ENCODE peak calls at places on chromosomes 11 and 22, in six cellular contexts. F is HEK293T; V is activated CD4-positive, alpha-beta T cell treated with anti-CD3 and anti-CD28 coated beads, Interleukin-2, amount 10 ng/mL, durations not matched to agents 7 days and 5 days; P is T47D; S is stimulated activated CD4-positive, alpha-beta T cell treated with anti-CD3 and anti-CD28 coated beads, Interleukin-4, amount 100 ng/mL, for 48 hours; G is left ventricle myocardium inferior. X is an unnamed sample.

GRCh38 chr11:35765211-35765610 is 102.6 kb downstream of the TRIM44 start:
- DNase-seq in F (no peak), V (no peak), P (no peak), S (no peak), G (no peak), X (no peak)

GRCh38 chr22:48713266-48714205 is 1114.1 kb downstream of the BRD1 start:
- DNase-seq in F (no peak), V (no peak), P (no peak), S (no peak), G (peak; percentile 6), X (no peak)

GRCh38 chr22:37674951-37675929 is at the start of gene LGALS1:
- DNase-seq in F (peak; percentile 74), V (peak; percentile 79), P (peak; percentile 65), S (peak; percentile 55), G (peak; percentile 98), X (peak; percentile 97)

GRCh38 chr11:15805726-15806125 is 550.6 kb downstream of the SOX6 start:
- DNase-seq in F (no peak), V (no peak), P (no peak), S (no peak), G (no peak), X (no peak)

GRCh38 chr22:45585437-45585755 is 82.7 kb downstream of the FBLN1 start:
- DNase-seq in F (no peak), V (no peak), P (no peak), S (no peak), G (no peak), X (no peak)

GRCh38 chr22:30265131-30265720 is 1.4 kb downstream of the OSM start:
- DNase-seq in F (no peak), V (peak; percentile 7), P (no peak), S (no peak), G (no peak), X (no peak)

GRCh38 chr22:48821346-48822186 is 1006.1 kb downstream of the BRD1 start:
- DNase-seq in F (no peak), V (no peak), P (no peak), S (no peak), G (no peak), X (no peak)

GRCh38 chr11:10885703-10886363 is 28.0 kb upstream of the ZBED5 start:
- DNase-seq in F (no peak), V (no peak), P (no peak), S (no peak), G (no peak), X (peak; percentile 20)

GRCh38 chr22:36465232-36466021 is 16.0 kb downstream of the TXN2 start:
- DNase-seq in F (no peak), V (no peak), P (peak; percentile 51), S (no peak), G (peak; percentile 75), X (no peak)

GRCh38 chr11:11894486-11894885 is 52.7 kb downstream of the USP47 start:
- DNase-seq in F (no peak), V (no peak), P (no peak), S (no peak), G (no peak), X (no peak)

GRCh38 chr11:102760355-102761035 is 19.9 kb downstream of the MMP10 start:
- DNase-seq in F (no peak), V (no peak), P (no peak), S (no peak), G (no peak), X (peak; percentile 46)